ENCODE peak calls at places on chromosomes 4 and X, in ten cellular contexts. S, V, H, I, A, L, P, G, X and Z are unnamed samples.

GRCh38 chrX:126799059-126799458 is 20.5 kb upstream of the PRR32 start:
- DNase-seq in S (no peak), V (no peak), H (no peak), I (no peak), A (no peak), L (peak; percentile 2), P (no peak), G (no peak), X (no peak), Z (no peak)

GRCh38 chrX:118360429-118361125 is 14.7 kb downstream of the WDR44 start:
- DNase-seq in S (no peak), V (no peak), H (peak; percentile 32), I (no peak), A (no peak), L (no peak), P (no peak), G (no peak), X (no peak), Z (no peak)

GRCh38 chrX:154727418-154728323 is 23.2 kb downstream of the GAB3 start:
- DNase-seq in S (no peak), V (no peak), H (peak; percentile 76), I (peak; percentile 57), A (no peak), L (no peak), P (no peak), G (no peak), X (no peak), Z (no peak)

GRCh38 chr4:186304816-186305520 is 39.0 kb downstream of the F11 start:
- DNase-seq in S (no peak), V (no peak), H (no peak), I (no peak), A (no peak), L (no peak), P (no peak), G (peak; percentile 36), X (no peak), Z (no peak)

GRCh38 chr4:121053601-121054143 is 18.7 kb downstream of the NDNF start:
- DNase-seq in S (no peak), V (no peak), H (peak; percentile 57), I (peak; percentile 40), A (no peak), L (peak; percentile 9), P (no peak), G (no peak), X (no peak), Z (no peak)

GRCh38 chrX:112669834-112670233 is 9.9 kb downstream of the LHFPL1 start:
- DNase-seq in S (no peak), V (no peak), H (no peak), I (no peak), A (no peak), L (no peak), P (no peak), G (no peak), X (no peak), Z (no peak)

GRCh38 chr4:53161475-53162423 is 204.1 kb downstream of the SCFD2 start:
- DNase-seq in S (no peak), V (no peak), H (peak; percentile 22), I (peak; percentile 27), A (no peak), L (no peak), P (no peak), G (no peak), X (no peak), Z (no peak)

GRCh38 chr4:73856518-73856917 is 3.4 kb downstream of the PF4V1 start:
- DNase-seq in S (no peak), V (no peak), H (peak; percentile 84), I (peak; percentile 90), A (no peak), L (peak; percentile 84), P (no peak), G (no peak), X (no peak), Z (no peak)

GRCh38 chr4:184802203-184803015 is 23.4 kb downstream of the ACSL1 start:
- DNase-seq in S (peak; percentile 13), V (no peak), H (peak; percentile 51), I (peak; percentile 27), A (no peak), L (no peak), P (no peak), G (no peak), X (no peak), Z (no peak)

GRCh38 chr4:53605783-53606182 is 14.5 kb upstream of the LNX1 start:
- DNase-seq in S (no peak), V (no peak), H (peak; percentile 88), I (peak; percentile 41), A (no peak), L (no peak), P (no peak), G (no peak), X (no peak), Z (no peak)

GRCh38 chrX:3159995-3160715 is 118.9 kb downstream of the ARSF start:
- DNase-seq in S (no peak), V (no peak), H (no peak), I (no peak), A (no peak), L (no peak), P (no peak), G (no peak), X (no peak), Z (no peak)

GRCh38 chr4:185142911-185143595 is at the start of gene SLC25A4:
- DNase-seq in S (peak; percentile 94), V (peak; percentile 92), H (peak; percentile 53), I (peak; percentile 46), A (peak; percentile 87), L (no peak), P (peak; percentile 81), G (peak; percentile 97), X (peak; percentile 87), Z (peak; percentile 61)

GRCh38 chr4:70326052-70326451 is 8.7 kb upstream of the CABS1 start:
- DNase-seq in S (no peak), V (no peak), H (no peak), I (no peak), A (no peak), L (no peak), P (no peak), G (no peak), X (no peak), Z (no peak)